ENCODE peak calls at places on chromosome 1, in eight cellular contexts. L is amniotic stem cell, T is NCI-H1105, E is T-helper 2 cell, W is activated T-cell treated with anti-CD3 and anti-CD28 coated beads for 1 hour, U is right lobe of liver, R is GM23248, H is lung. B is an unnamed sample.

GRCh38 chr1:33763406-33763805 is 100.5 kb upstream of the HMGB4 start:
- DNase-seq in L (peak), T (no peak), E (no peak), W (no peak), U (no peak), R (peak), H (no peak), B (no peak)

GRCh38 chr1:69814926-69815325 is 247.2 kb downstream of the LRRC7 start:
- DNase-seq in L (no peak), T (no peak), E (no peak), W (no peak), U (no peak), R (peak), H (no peak), B (no peak)

GRCh38 chr1:231315887-231316286 is 21.8 kb downstream of the EXOC8 start:
- DNase-seq in L (no peak), T (no peak), E (no peak), W (peak), U (peak), R (peak), H (no peak), B (peak)

GRCh38 chr1:24707659-24708058 is 37.6 kb upstream of the CLIC4 start:
- DNase-seq in L (no peak), T (no peak), E (no peak), W (no peak), U (no peak), R (peak), H (no peak), B (no peak)

GRCh38 chr1:59972216-59972924 is 45.8 kb upstream of the CYP2J2 start:
- DNase-seq in L (no peak), T (peak), E (no peak), W (no peak), U (no peak), R (peak), H (no peak), B (no peak)

GRCh38 chr1:162386292-162387225 is 5.0 kb downstream of the C1orf226 start:
- DNase-seq in L (no peak), T (no peak), E (no peak), W (no peak), U (no peak), R (no peak), H (no peak), B (no peak)

GRCh38 chr1:183804916-183805734 is at the start of gene RGL1:
- DNase-seq in L (peak), T (peak), E (no peak), W (no peak), U (peak), R (peak), H (peak), B (peak)

GRCh38 chr1:41618066-41618825 is 133.8 kb upstream of the EDN2 start:
- DNase-seq in L (no peak), T (no peak), E (no peak), W (no peak), U (peak), R (peak), H (peak), B (no peak)

GRCh38 chr1:90411155-90411554 is 305.9 kb downstream of the BARHL2 start:
- DNase-seq in L (no peak), T (no peak), E (no peak), W (no peak), U (no peak), R (no peak), H (no peak), B (no peak)

GRCh38 chr1:13930151-13930550 is 230.2 kb downstream of the PRDM2 start:
- DNase-seq in L (no peak), T (no peak), E (no peak), W (no peak), U (no peak), R (no peak), H (no peak), B (peak)

GRCh38 chr1:85200367-85200869 is 398 bp downstream of the SYDE2 start:
- DNase-seq in L (no peak), T (peak), E (peak), W (peak), U (no peak), R (peak), H (no peak), B (no peak)

GRCh38 chr1:162682013-162682419 is 49.8 kb downstream of the DDR2 start:
- DNase-seq in L (no peak), T (no peak), E (no peak), W (no peak), U (peak), R (no peak), H (no peak), B (no peak)

GRCh38 chr1:111450185-111450584 is 921 bp downstream of the ATP5PB start:
- DNase-seq in L (no peak), T (no peak), E (no peak), W (no peak), U (no peak), R (no peak), H (no peak), B (no peak)

GRCh38 chr1:162088281-162088969 is 18.9 kb downstream of the NOS1AP start:
- DNase-seq in L (no peak), T (no peak), E (no peak), W (no peak), U (no peak), R (no peak), H (no peak), B (no peak)

GRCh38 chr1:152398812-152399698 is 15.0 kb downstream of the CRNN start:
- DNase-seq in L (no peak), T (peak), E (no peak), W (no peak), U (no peak), R (peak), H (no peak), B (no peak)

GRCh38 chr1:119782541-119783338 is 14.0 kb upstream of the HMGCS2 start:
- DNase-seq in L (no peak), T (no peak), E (no peak), W (no peak), U (no peak), R (no peak), H (no peak), B (peak)

GRCh38 chr1:111990026-111990877 is 784 bp upstream of the KCND3 start:
- DNase-seq in L (no peak), T (peak), E (no peak), W (no peak), U (peak), R (peak), H (no peak), B (no peak)

GRCh38 chr1:223748773-223749733 is 36.7 kb downstream of the CAPN2 start:
- DNase-seq in L (no peak), T (no peak), E (peak), W (peak), U (peak), R (peak), H (peak), B (peak)

GRCh38 chr1:23801876-23802275 is 1.3 kb upstream of the GALE start:
- DNase-seq in L (no peak), T (peak), E (no peak), W (no peak), U (peak), R (no peak), H (no peak), B (no peak)

GRCh38 chr1:181643631-181644030 is 160.3 kb downstream of the CACNA1E start:
- DNase-seq in L (no peak), T (no peak), E (no peak), W (no peak), U (no peak), R (no peak), H (no peak), B (no peak)

B was measured in H1.